ENCODE peak calls at places on chromosomes 11 and 22, in nine cellular contexts. P is AG04450, Z is GM12865, F is ascending aorta, W is AG10803, B is foreskin fibroblast, I is AG04449, H is spleen, G is pancreas. A is an unnamed sample.

GRCh38 chr11:27868226-27868625 is 168.0 kb upstream of the BDNF start:
- DNase-seq in Z (no peak), W (no peak), F (no peak), I (no peak), P (no peak), B (no peak), H (no peak), G (no peak), A (no peak)

GRCh38 chr22:33054276-33054675 is 3.9 kb downstream of the SYN3 start:
- DNase-seq in Z (no peak), H (no peak), I (no peak), F (no peak), W (no peak), G (no peak), B (no peak), P (no peak), A (no peak)

GRCh38 chr22:40070701-40071100 is 75.9 kb downstream of the FAM83F start:
- DNase-seq in Z (peak; percentile 30), H (no peak), F (no peak), B (no peak), I (no peak), G (no peak), W (peak; percentile 54), P (no peak), A (no peak)

GRCh38 chr11:103536335-103536722 is 427.1 kb downstream of the DYNC2H1 start:
- DNase-seq in P (no peak), Z (no peak), B (no peak), H (no peak), G (no peak), W (no peak), F (no peak), I (no peak), A (no peak)

GRCh38 chr22:33853200-33854097 is 66.8 kb downstream of the LARGE1 start:
- DNase-seq in H (peak; percentile 84), P (no peak), G (peak; percentile 80), Z (peak; percentile 88), W (peak; percentile 77), B (peak; percentile 16), F (peak; percentile 78), I (peak; percentile 34), A (peak; percentile 83)

GRCh38 chr22:41302016-41302767 is 867 bp downstream of the ZC3H7B start:
- DNase-seq in Z (no peak), F (no peak), B (no peak), P (no peak), W (no peak), H (peak; percentile 78), G (no peak), I (no peak), A (no peak)

GRCh38 chr11:60222141-60222540 is 20.8 kb downstream of the MS4A4E start:
- DNase-seq in H (no peak), Z (no peak), I (no peak), B (no peak), G (no peak), F (no peak), W (no peak), P (no peak), A (no peak)

GRCh38 chr11:95443386-95443785 is 212.4 kb upstream of the SESN3 start:
- DNase-seq in I (no peak), Z (peak; percentile 68), G (no peak), P (no peak), B (no peak), H (no peak), W (no peak), F (no peak), A (no peak)

GRCh38 chr11:97968071-97968470 is 1052.7 kb upstream of the CNTN5 start:
- DNase-seq in B (no peak), Z (no peak), F (no peak), H (no peak), G (no peak), I (no peak), W (no peak), P (no peak), A (no peak)

GRCh38 chr11:5234390-5234834 is at the start of gene HBD:
- DNase-seq in Z (peak; percentile 16), G (no peak), I (peak; percentile 10), W (peak; percentile 17), H (no peak), F (no peak), B (no peak), P (peak; percentile 21), A (peak; percentile 10)

GRCh38 chr11:47869548-47870393 is 21.6 kb upstream of the NUP160 start:
- DNase-seq in H (no peak), Z (no peak), B (no peak), W (peak; percentile 30), G (no peak), I (no peak), P (no peak), F (no peak), A (no peak)

GRCh38 chr22:41239443-41240128 is 1.1 kb downstream of the CHADL start:
- DNase-seq in F (no peak), H (no peak), P (no peak), Z (no peak), I (no peak), G (no peak), W (no peak), B (no peak), A (no peak)

GRCh38 chr11:131099013-131099412 is 182.7 kb upstream of the SNX19 start:
- DNase-seq in B (peak; percentile 19), G (no peak), F (no peak), Z (no peak), W (peak; percentile 72), I (no peak), P (no peak), H (no peak), A (peak; percentile 16)

GRCh38 chr11:132579686-132580085 is 952.6 kb downstream of the OPCML start:
- DNase-seq in W (no peak), P (no peak), B (no peak), I (no peak), F (no peak), Z (no peak), H (no peak), G (no peak), A (no peak)

GRCh38 chr11:46127150-46127638 is 5.9 kb upstream of the PHF21A start:
- DNase-seq in Z (peak; percentile 77), I (no peak), H (peak; percentile 77), W (peak; percentile 66), F (peak; percentile 68), B (peak; percentile 61), P (no peak), G (no peak), A (peak; percentile 32)

GRCh38 chr11:75169101-75169885 is 18.4 kb downstream of the SLCO2B1 start:
- DNase-seq in H (no peak), G (no peak), Z (no peak), B (no peak), W (no peak), F (no peak), I (no peak), P (no peak), A (no peak)

GRCh38 chr11:130636672-130637463 is 188.4 kb downstream of the ADAMTS15 start:
- DNase-seq in I (no peak), P (no peak), G (no peak), Z (peak; percentile 80), W (peak; percentile 66), B (peak; percentile 63), H (no peak), F (no peak), A (peak; percentile 91)

GRCh38 chr11:85595285-85595884 is 31.8 kb downstream of the DLG2 start:
- DNase-seq in I (no peak), B (peak; percentile 23), W (peak; percentile 61), G (no peak), P (peak; percentile 8), H (no peak), Z (peak; percentile 47), F (no peak), A (peak; percentile 51)

GRCh38 chr22:29663230-29663826 is 56.5 kb upstream of the CABP7 start:
- DNase-seq in B (no peak), Z (no peak), I (no peak), G (no peak), W (no peak), H (no peak), P (peak; percentile 1), F (no peak), A (peak; percentile 19)

DNA sequence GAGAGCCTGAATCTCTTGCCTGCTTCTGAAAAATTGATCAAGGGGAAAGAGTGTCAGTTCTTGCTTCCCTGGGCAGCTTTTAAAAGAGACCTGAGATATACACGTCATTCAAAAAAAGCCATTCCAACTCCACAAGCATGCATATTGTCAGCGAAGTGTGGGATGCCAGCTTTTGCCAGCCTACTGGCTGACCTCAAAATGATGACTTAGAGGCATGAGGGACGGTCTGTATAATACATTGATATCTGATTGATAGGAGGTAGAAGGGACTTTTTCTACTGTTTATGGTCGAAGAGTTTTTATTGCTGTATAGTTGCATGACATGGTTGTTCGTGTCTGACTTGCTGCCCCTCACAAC is 126.3 kb downstream of the MICAL2 start:
- DNase-seq in I (no peak), F (no peak), W (no peak), Z (no peak), H (no peak), B (no peak), G (no peak), P (no peak), A (no peak)
- TF ChIP-seq CTCF in I (no peak), F (no peak), W (no peak), Z (no peak), H (no peak), B (no peak), G (no peak), P (no peak), A (no peak)

GRCh38 chr11:66286699-66287098 is 2.2 kb downstream of the YIF1A start:
- DNase-seq in H (no peak), G (no peak), I (no peak), Z (no peak), W (no peak), B (no peak), F (no peak), P (no peak), A (no peak)
- TF ChIP-seq CTCF in H (no peak), G (no peak), I (no peak), Z (no peak), W (no peak), B (no peak), F (no peak), P (no peak), A (no peak)

GRCh38 chr11:70838198-70838597 is 414.2 kb downstream of the SHANK2 start:
- DNase-seq in H (no peak), W (no peak), F (no peak), I (no peak), Z (no peak), G (no peak), P (no peak), B (no peak), A (no peak)
- TF ChIP-seq CTCF in H (no peak), W (no peak), F (no peak), I (no peak), Z (no peak), G (no peak), P (no peak), B (no peak), A (no peak)

GRCh38 chr11:126543691-126544090 is 188.2 kb downstream of the ST3GAL4 start:
- DNase-seq in P (no peak), H (no peak), B (no peak), W (no peak), G (no peak), Z (no peak), I (no peak), F (no peak), A (no peak)
- TF ChIP-seq CTCF in P (no peak), H (no peak), B (no peak), W (no peak), G (no peak), Z (no peak), I (no peak), F (no peak), A (no peak)

A was measured in astrocyte of the spinal cord.